ENCODE peak calls at places on chromosomes 6 and 20, in six cellular contexts. Y, O, U, C, P and W are unnamed samples.

GRCh38 chr6:106964954-106965353 is 9.6 kb downstream of the CD24 start:
- DNase-seq in C (no peak), U (no peak), Y (no peak), P (no peak), O (no peak), W (no peak)

GRCh38 chr20:25033250-25033940 is 24.5 kb downstream of the ACSS1 start:
- DNase-seq in U (no peak), Y (no peak), C (no peak), O (peak), P (no peak), W (no peak)

GRCh38 chr20:44644384-44645131 is 6.9 kb downstream of the ADA start:
- DNase-seq in O (no peak), Y (peak), P (no peak), C (peak), U (no peak), W (no peak)

GRCh38 chr6:132962936-132963579 is 148.7 kb downstream of the RPS12 start:
- DNase-seq in Y (peak), C (no peak), U (peak), P (peak), O (peak), W (peak)

GRCh38 chr20:31913431-31914157 is 38.3 kb downstream of the PDRG1 start:
- DNase-seq in U (no peak), P (no peak), C (no peak), O (no peak), Y (no peak), W (no peak)

GRCh38 chr6:26196846-26197683 is 109.8 kb downstream of the HFE start:
- DNase-seq in Y (no peak), P (peak), O (peak), U (peak), C (peak), W (peak)

GRCh38 chr6:159683722-159684304 is 9.2 kb downstream of the SOD2 start:
- DNase-seq in Y (no peak), C (no peak), O (no peak), U (no peak), P (no peak), W (no peak)

GRCh38 chr20:3751664-3752385 is 15.7 kb downstream of the ADISSP start:
- DNase-seq in P (no peak), U (peak), Y (peak), C (no peak), O (peak), W (no peak)

GRCh38 chr6:16731503-16732018 is 29.7 kb downstream of the ATXN1 start:
- DNase-seq in P (no peak), Y (no peak), U (no peak), O (no peak), C (peak), W (no peak)

GRCh38 chr20:5918856-5919633 is 31.3 kb downstream of the TRMT6 start:
- DNase-seq in P (no peak), Y (peak), U (no peak), O (no peak), C (no peak), W (peak)
- TF ChIP-seq CHD2 in P (no peak), Y (no peak), U (no peak), O (no peak), C (no peak), W (no peak)

DNA sequence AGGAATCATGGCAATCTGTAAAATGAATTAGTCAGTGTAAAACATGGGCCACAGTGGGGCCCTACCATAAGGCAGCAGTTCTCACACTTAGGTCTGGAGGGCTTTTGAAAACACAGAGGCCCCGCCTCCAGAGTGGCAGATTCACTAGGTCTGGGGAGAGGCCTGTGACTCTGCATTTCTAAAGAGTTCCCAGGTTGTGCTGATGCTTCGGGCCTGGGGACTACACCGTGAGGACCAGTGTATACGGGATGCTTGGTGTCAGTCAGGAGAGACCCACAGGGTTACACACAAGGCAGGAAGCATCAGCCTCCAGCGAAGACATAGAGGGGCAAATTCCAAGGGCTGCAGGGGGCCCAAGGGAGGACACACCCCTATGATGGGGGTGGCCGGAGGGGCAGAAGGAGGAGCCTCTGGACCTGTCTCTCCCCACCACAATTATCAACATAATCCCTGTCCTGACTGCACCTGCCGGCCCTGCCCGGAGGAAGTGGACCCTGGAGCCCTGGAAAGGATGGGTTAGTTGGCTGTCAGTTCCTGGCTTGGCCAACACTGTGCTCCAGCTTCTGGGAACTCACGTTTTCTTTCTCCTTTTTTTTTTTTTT is 46.7 kb downstream of the FGD2 start:
- DNase-seq in P (peak), U (peak), C (no peak), Y (peak), O (no peak), W (peak)
- TF ChIP-seq CHD2 in P (no peak), U (no peak), C (no peak), Y (no peak), O (no peak), W (no peak)

GRCh38 chr6:68237205-68237604 is 397.9 kb upstream of the ADGRB3 start:
- DNase-seq in U (no peak), P (no peak), C (no peak), Y (no peak), O (no peak), W (no peak)

GRCh38 chr6:68235192-68235812 is 399.8 kb upstream of the ADGRB3 start:
- DNase-seq in O (no peak), Y (no peak), C (no peak), U (no peak), P (no peak), W (no peak)

GRCh38 chr6:68240731-68241130 is 394.4 kb upstream of the ADGRB3 start:
- DNase-seq in O (no peak), C (no peak), U (no peak), P (no peak), Y (no peak), W (no peak)

GRCh38 chr6:68239034-68239433 is 396.0 kb upstream of the ADGRB3 start:
- DNase-seq in Y (no peak), O (no peak), C (no peak), U (no peak), P (no peak), W (no peak)

DNA sequence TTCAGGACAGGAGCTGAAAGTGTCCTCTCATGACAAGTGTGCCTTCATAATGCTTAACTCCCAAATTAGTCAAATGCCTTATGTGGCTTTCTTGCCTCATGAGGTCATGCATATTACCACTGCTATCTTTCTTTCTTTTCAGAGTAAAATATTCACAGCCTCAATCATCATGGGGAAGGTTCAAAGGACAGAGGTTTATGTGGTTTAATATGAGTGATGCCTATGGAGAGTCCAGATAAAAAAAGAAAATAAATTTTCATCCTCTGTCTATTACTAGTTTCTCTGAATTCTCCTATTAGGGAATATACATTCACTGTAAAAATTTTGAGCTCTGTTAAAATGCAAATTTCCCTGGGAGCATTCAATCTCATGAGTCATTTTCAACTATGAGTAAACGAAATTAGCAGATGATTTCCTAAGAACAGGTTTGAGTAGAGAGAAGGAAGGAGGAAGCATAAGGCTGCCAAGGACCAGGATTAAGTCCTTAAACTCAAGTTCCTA is 396.9 kb upstream of the ADGRB3 start:
- DNase-seq in O (no peak), U (no peak), Y (no peak), C (no peak), P (no peak), W (no peak)
- TF ChIP-seq CHD2 in O (no peak), U (no peak), Y (no peak), C (no peak), P (no peak), W (no peak)

DNA sequence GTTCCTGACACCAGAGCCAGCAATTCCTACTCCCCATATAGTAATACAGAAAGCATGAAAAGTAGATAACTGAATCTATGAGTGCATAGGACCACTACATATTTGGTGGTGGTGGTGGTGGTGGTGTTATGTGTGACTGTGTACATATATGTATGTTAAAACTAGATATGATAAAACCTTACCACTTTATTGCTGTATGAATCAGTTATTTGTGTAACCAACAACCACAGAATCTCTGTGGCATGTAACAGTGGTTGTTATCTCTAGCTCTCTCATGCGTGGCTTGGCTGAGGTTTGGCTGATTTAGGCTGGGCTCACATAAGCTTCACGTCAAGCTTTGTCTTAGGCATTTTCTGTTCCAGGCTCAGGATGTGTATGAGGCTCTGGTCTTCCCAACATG is 55.7 kb downstream of the PLCB1 start:
- DNase-seq in Y (no peak), O (no peak), U (no peak), C (no peak), P (no peak), W (no peak)
- TF ChIP-seq CHD2 in Y (no peak), O (no peak), U (no peak), C (no peak), P (no peak), W (no peak)

DNA sequence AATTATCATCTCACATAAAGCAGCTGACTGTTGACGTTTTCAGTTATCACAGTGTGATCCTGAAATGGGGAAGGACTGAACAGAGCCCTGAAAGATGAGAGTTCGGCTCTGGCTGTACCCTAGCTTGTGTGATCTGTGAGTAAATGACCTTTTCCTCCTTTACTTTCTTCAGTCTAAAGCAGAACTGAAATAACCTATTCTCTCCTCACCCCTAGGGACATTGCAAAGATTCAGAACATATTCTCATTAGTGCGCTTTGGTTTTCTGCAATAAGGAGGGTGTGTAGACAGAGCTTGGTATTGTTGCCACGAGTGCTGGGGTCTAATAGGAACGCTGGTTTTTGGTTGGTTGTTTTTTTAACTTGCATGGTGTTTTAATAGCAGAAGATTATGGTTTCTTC is 16.7 kb downstream of the FARS2 start:
- DNase-seq in U (no peak), C (peak), Y (no peak), P (no peak), O (no peak), W (no peak)
- TF ChIP-seq CHD2 in U (no peak), C (no peak), Y (no peak), P (no peak), O (no peak), W (no peak)

GRCh38 chr20:10699941-10700340 is 26.1 kb upstream of the JAG1 start:
- DNase-seq in Y (no peak), O (no peak), C (no peak), U (no peak), P (no peak), W (no peak)

GRCh38 chr20:10699506-10699905 is 25.7 kb upstream of the JAG1 start:
- DNase-seq in C (no peak), U (no peak), Y (no peak), O (no peak), P (no peak), W (no peak)

GRCh38 chr20:10701607-10702006 is 27.8 kb upstream of the JAG1 start:
- DNase-seq in P (no peak), O (no peak), C (no peak), U (no peak), Y (no peak), W (no peak)

GRCh38 chr20:10696650-10697049 is 22.9 kb upstream of the JAG1 start:
- DNase-seq in C (no peak), P (peak), O (no peak), Y (no peak), U (peak), W (peak)
- TF ChIP-seq CHD2 in C (no peak), P (no peak), O (no peak), Y (no peak), U (no peak), W (no peak)

GRCh38 chr20:59018817-59019216 is 412 bp upstream of the TUBB1 start:
- DNase-seq in P (no peak), C (no peak), Y (no peak), U (peak), O (no peak), W (no peak)

GRCh38 chr20:59015812-59016711 is 3.2 kb upstream of the TUBB1 start:
- DNase-seq in C (no peak), U (peak), O (peak), P (no peak), Y (no peak), W (peak)

GRCh38 chr20:59016795-59017492 is 2.3 kb upstream of the TUBB1 start:
- DNase-seq in O (no peak), Y (no peak), P (no peak), C (no peak), U (no peak), W (peak)

GRCh38 chr20:59019217-59019616 is at the start of gene TUBB1:
- DNase-seq in O (no peak), U (no peak), Y (no peak), P (peak), C (no peak), W (no peak)

GRCh38 chr20:59017493-59018231 is 1.6 kb upstream of the TUBB1 start:
- DNase-seq in Y (no peak), O (no peak), P (no peak), U (peak), C (no peak), W (no peak)
- TF ChIP-seq CHD2 in Y (no peak), O (no peak), P (no peak), U (no peak), C (no peak), W (no peak)

GRCh38 chr6:155959898-155960297 is 504.3 kb upstream of the NOX3 start:
- DNase-seq in U (no peak), Y (no peak), O (no peak), C (no peak), P (no peak), W (peak)
- TF ChIP-seq CHD2 in U (no peak), Y (no peak), O (no peak), C (no peak), P (no peak), W (no peak)